ENCODE peak calls at places on chromosomes 5 and 9, in five cellular contexts. One of them, this sample, is unnamed.

GRCh38 chr9:95171001-95171400 is 146.5 kb downstream of the FANCC start:
- DNase-seq in D341Med: no peak
- DNase-seq in right lobe of liver: no peak
- DNase-seq in stimulated activated CD4-positive, alpha-beta T cell treated with anti-CD3 and anti-CD28 coated beads, Interleukin-2, amount 100 ng/mL, for 48 hours: no peak
- DNase-seq in ecto neural progenitor cell: no peak
- DNase-seq in this sample: no peak

GRCh38 chr9:78218890-78219289 is 17.0 kb upstream of the CEP78 start:
- DNase-seq in D341Med: no peak
- DNase-seq in right lobe of liver: no peak
- DNase-seq in stimulated activated CD4-positive, alpha-beta T cell treated with anti-CD3 and anti-CD28 coated beads, Interleukin-2, amount 100 ng/mL, for 48 hours: no peak
- DNase-seq in ecto neural progenitor cell: no peak
- DNase-seq in this sample: no peak

GRCh38 chr5:10532421-10532820 is 31.4 kb upstream of the ANKRD33B start:
- DNase-seq in D341Med: no peak
- DNase-seq in right lobe of liver: no peak
- DNase-seq in stimulated activated CD4-positive, alpha-beta T cell treated with anti-CD3 and anti-CD28 coated beads, Interleukin-2, amount 100 ng/mL, for 48 hours: no peak
- DNase-seq in ecto neural progenitor cell: no peak
- DNase-seq in this sample: no peak

GRCh38 chr5:132138260-132138659 is 64.7 kb downstream of the CSF2 start:
- DNase-seq in D341Med: no peak
- DNase-seq in right lobe of liver: no peak
- DNase-seq in stimulated activated CD4-positive, alpha-beta T cell treated with anti-CD3 and anti-CD28 coated beads, Interleukin-2, amount 100 ng/mL, for 48 hours: no peak
- DNase-seq in ecto neural progenitor cell: no peak
- DNase-seq in this sample: no peak

GRCh38 chr9:109325089-109325488 is 4.2 kb upstream of the EPB41L4B start:
- DNase-seq in D341Med: no peak
- DNase-seq in right lobe of liver: no peak
- DNase-seq in stimulated activated CD4-positive, alpha-beta T cell treated with anti-CD3 and anti-CD28 coated beads, Interleukin-2, amount 100 ng/mL, for 48 hours: no peak
- DNase-seq in ecto neural progenitor cell: no peak
- DNase-seq in this sample: no peak

GRCh38 chr5:135018457-135018856 is 15.6 kb downstream of the PITX1 start:
- DNase-seq in D341Med: no peak
- DNase-seq in right lobe of liver: no peak
- DNase-seq in stimulated activated CD4-positive, alpha-beta T cell treated with anti-CD3 and anti-CD28 coated beads, Interleukin-2, amount 100 ng/mL, for 48 hours: no peak
- DNase-seq in ecto neural progenitor cell: no peak
- DNase-seq in this sample: peak

GRCh38 chr5:131142970-131143617 is 22.0 kb downstream of the HINT1 start:
- DNase-seq in D341Med: no peak
- DNase-seq in right lobe of liver: no peak
- DNase-seq in stimulated activated CD4-positive, alpha-beta T cell treated with anti-CD3 and anti-CD28 coated beads, Interleukin-2, amount 100 ng/mL, for 48 hours: no peak
- DNase-seq in ecto neural progenitor cell: no peak
- DNase-seq in this sample: no peak

GRCh38 chr9:13586726-13587392 is 307.4 kb upstream of the MPDZ start:
- DNase-seq in D341Med: no peak
- DNase-seq in right lobe of liver: no peak
- DNase-seq in stimulated activated CD4-positive, alpha-beta T cell treated with anti-CD3 and anti-CD28 coated beads, Interleukin-2, amount 100 ng/mL, for 48 hours: no peak
- DNase-seq in ecto neural progenitor cell: no peak
- DNase-seq in this sample: no peak

GRCh38 chr5:57171818-57172465 is 1.9 kb upstream of the GPBP1 start:
- DNase-seq in D341Med: no peak
- DNase-seq in right lobe of liver: no peak
- DNase-seq in stimulated activated CD4-positive, alpha-beta T cell treated with anti-CD3 and anti-CD28 coated beads, Interleukin-2, amount 100 ng/mL, for 48 hours: peak
- DNase-seq in ecto neural progenitor cell: no peak
- DNase-seq in this sample: no peak

GRCh38 chr5:61732796-61733195 is 400.7 kb downstream of the ZSWIM6 start:
- DNase-seq in D341Med: no peak
- DNase-seq in right lobe of liver: no peak
- DNase-seq in stimulated activated CD4-positive, alpha-beta T cell treated with anti-CD3 and anti-CD28 coated beads, Interleukin-2, amount 100 ng/mL, for 48 hours: no peak
- DNase-seq in ecto neural progenitor cell: no peak
- DNase-seq in this sample: no peak

GRCh38 chr5:159034083-159034824 is 65.5 kb downstream of the EBF1 start:
- DNase-seq in D341Med: no peak
- DNase-seq in right lobe of liver: peak
- DNase-seq in stimulated activated CD4-positive, alpha-beta T cell treated with anti-CD3 and anti-CD28 coated beads, Interleukin-2, amount 100 ng/mL, for 48 hours: no peak
- DNase-seq in ecto neural progenitor cell: peak
- DNase-seq in this sample: no peak

GRCh38 chr9:136995772-136996308 is 528 bp downstream of the CLIC3 start:
- DNase-seq in D341Med: no peak
- DNase-seq in right lobe of liver: no peak
- DNase-seq in stimulated activated CD4-positive, alpha-beta T cell treated with anti-CD3 and anti-CD28 coated beads, Interleukin-2, amount 100 ng/mL, for 48 hours: no peak
- DNase-seq in ecto neural progenitor cell: no peak
- DNase-seq in this sample: no peak